ENCODE peak calls at places on chromosomes 13 and 19, in ten cellular contexts. C is hepatic stellate cell; H is GM23248; R is left cardiac atrium; J is CD14-positive monocyte; Q is stimulated activated naive CD4-positive, alpha-beta T cell; K is RWPE2; P is Peyer's patch; X is NCI-H345; B is endothelial cell. I is an unnamed sample.

GRCh38 chr13:92802776-92803175 is 423.8 kb upstream of the GPC6 start:
- DNase-seq in H (no peak), X (no peak), B (no peak), C (no peak), J (no peak), R (no peak), P (no peak), K (no peak), Q (no peak), I (peak)

GRCh38 chr19:45767881-45768643 is 990 bp downstream of the SIX5 start:
- DNase-seq in P (peak), K (peak), Q (no peak), R (peak), B (peak), H (peak), C (peak), X (peak), J (no peak), I (peak)

GRCh38 chr13:30346159-30346788 is 38.9 kb upstream of the KATNAL1 start:
- DNase-seq in C (no peak), B (no peak), H (no peak), X (no peak), R (no peak), Q (peak), P (peak), K (no peak), J (no peak), I (no peak)

GRCh38 chr13:71712988-71713653 is 153.9 kb downstream of the DACH1 start:
- DNase-seq in C (no peak), J (no peak), K (no peak), P (peak), R (no peak), Q (no peak), B (peak), H (no peak), X (no peak), I (no peak)

GRCh38 chr13:68368922-68369321 is 1138.8 kb upstream of the PCDH9 start:
- DNase-seq in C (no peak), P (no peak), R (no peak), B (no peak), Q (no peak), X (no peak), J (no peak), K (no peak), H (no peak), I (no peak)

GRCh38 chr19:18415177-18415867 is 3.9 kb upstream of the SSBP4 start:
- DNase-seq in C (peak), H (peak), X (no peak), R (peak), Q (no peak), B (no peak), J (peak), P (peak), K (peak), I (peak)

GRCh38 chr13:110062077-110062776 is 244.7 kb downstream of the COL4A1 start:
- DNase-seq in Q (no peak), B (no peak), C (no peak), P (no peak), J (no peak), K (no peak), X (no peak), H (peak), R (peak), I (peak)

GRCh38 chr19:37077615-37077928 is 661 bp upstream of the ZNF420 start:
- DNase-seq in B (no peak), X (peak), H (no peak), R (no peak), J (no peak), C (no peak), K (no peak), Q (no peak), P (no peak), I (no peak)

GRCh38 chr13:21695536-21695935 is 24.7 kb downstream of the FGF9 start:
- DNase-seq in K (no peak), R (no peak), C (no peak), J (no peak), X (no peak), Q (no peak), H (no peak), P (no peak), B (no peak), I (no peak)

GRCh38 chr19:38730470-38730730 is 13.9 kb downstream of the CAPN12 start:
- DNase-seq in B (no peak), X (no peak), C (no peak), K (no peak), P (no peak), H (no peak), Q (no peak), R (peak), J (no peak), I (no peak)

GRCh38 chr19:35585844-35586243 is at the start of gene PMIS2:
- DNase-seq in X (no peak), C (no peak), Q (peak), R (no peak), H (no peak), B (no peak), K (no peak), J (no peak), P (no peak), I (no peak)

GRCh38 chr13:78020861-78021260 is 102.2 kb upstream of the EDNRB start:
- DNase-seq in H (no peak), Q (no peak), B (no peak), P (no peak), X (no peak), R (no peak), J (no peak), K (no peak), C (no peak), I (no peak)

GRCh38 chr19:30112171-30112570 is 170.1 kb downstream of the URI1 start:
- DNase-seq in R (no peak), Q (no peak), C (no peak), B (no peak), P (no peak), X (no peak), K (no peak), J (no peak), H (no peak), I (no peak)

GRCh38 chr13:74575729-74576125 is 441.5 kb upstream of the KLF12 start:
- DNase-seq in Q (peak), B (peak), H (peak), P (peak), C (peak), X (peak), R (peak), K (no peak), J (no peak), I (peak)

GRCh38 chr13:65985632-65986031 is 1244.5 kb downstream of the PCDH9 start:
- DNase-seq in X (no peak), C (no peak), H (no peak), Q (no peak), R (no peak), J (no peak), B (peak), P (no peak), K (no peak), I (no peak)

GRCh38 chr13:72025836-72026235 is 158.8 kb upstream of the DACH1 start:
- DNase-seq in B (no peak), X (no peak), P (no peak), H (no peak), R (no peak), C (no peak), J (no peak), K (no peak), Q (no peak), I (no peak)

GRCh38 chr13:77696006-77696862 is 1.3 kb upstream of the SLAIN1 start:
- DNase-seq in C (no peak), R (no peak), H (no peak), J (no peak), P (no peak), K (no peak), X (peak), B (no peak), Q (peak), I (no peak)

GRCh38 chr13:112746044-112746443 is 56.2 kb downstream of the ATP11A start:
- DNase-seq in H (no peak), Q (no peak), B (no peak), X (no peak), K (no peak), C (no peak), P (no peak), J (no peak), R (no peak), I (no peak)

GRCh38 chr13:67383358-67383757 is 153.2 kb upstream of the PCDH9 start:
- DNase-seq in H (no peak), Q (no peak), K (no peak), R (no peak), B (no peak), C (no peak), X (peak), P (no peak), J (no peak), I (peak)

GRCh38 chr19:16497042-16497441 is 848 bp downstream of the C19orf44 start:
- DNase-seq in H (peak), C (no peak), P (no peak), J (no peak), X (no peak), R (peak), Q (no peak), B (no peak), K (no peak), I (peak)

GRCh38 chr13:47168086-47168485 is 271.2 kb upstream of the HTR2A start:
- DNase-seq in B (no peak), H (no peak), Q (no peak), K (no peak), P (no peak), C (peak), X (no peak), R (no peak), J (no peak), I (peak)

GRCh38 chr19:58519087-58519354 is 589 bp downstream of the ZBTB45 start:
- DNase-seq in K (no peak), Q (peak), R (peak), H (peak), P (peak), X (peak), C (peak), J (no peak), B (peak), I (peak)

GRCh38 chr13:112764028-112764427 is 74.2 kb downstream of the ATP11A start:
- DNase-seq in B (no peak), K (no peak), J (peak), P (no peak), Q (no peak), H (no peak), R (no peak), X (no peak), C (no peak), I (no peak)